ENCODE peak calls at places on chromosome 7, in four cellular contexts. E is GM12865, Q is WTC11, G is sigmoid colon. H is an unnamed sample.

GRCh38 chr7:74449809-74450397 is 3.8 kb upstream of the GTF2IRD1 start:
- DNase-seq in G (no peak), Q (peak), E (peak), H (peak)

GRCh38 chr7:32167256-32167655 is 97.0 kb upstream of the PDE1C start:
- DNase-seq in G (no peak), E (no peak), Q (no peak), H (no peak)

GRCh38 chr7:7185382-7185989 is 3.1 kb downstream of the C1GALT1 start:
- DNase-seq in G (no peak), Q (no peak), E (no peak), H (no peak)

GRCh38 chr7:157961731-157962457 is 625.1 kb downstream of the DNAJB6 start:
- DNase-seq in E (no peak), G (no peak), Q (no peak), H (no peak)

GRCh38 chr7:4944939-4945338 is 14.0 kb downstream of the MMD2 start:
- DNase-seq in E (no peak), G (no peak), Q (no peak), H (no peak)

GRCh38 chr7:107505997-107506682 is 36.3 kb downstream of the GPR22 start:
- DNase-seq in G (no peak), Q (no peak), E (peak), H (peak)

GRCh38 chr7:151665363-151665762 is 145.7 kb upstream of the RHEB start:
- DNase-seq in E (no peak), Q (no peak), G (peak), H (no peak)

GRCh38 chr7:107596881-107597581 is 17.0 kb downstream of the BCAP29 start:
- DNase-seq in G (no peak), E (no peak), Q (no peak), H (no peak)

GRCh38 chr7:3682028-3682712 is 381.1 kb downstream of the SDK1 start:
- DNase-seq in E (no peak), Q (no peak), G (peak), H (peak)

GRCh38 chr7:7898155-7898554 is 70.4 kb upstream of the GLCCI1 start:
- DNase-seq in E (no peak), Q (no peak), G (no peak), H (no peak)

GRCh38 chr7:44637788-44638594 is 31.6 kb downstream of the OGDH start:
- DNase-seq in G (peak), Q (no peak), E (peak), H (no peak)

GRCh38 chr7:18590744-18591340 is 95.3 kb downstream of the HDAC9 start:
- DNase-seq in E (peak), G (no peak), Q (no peak), H (no peak)

GRCh38 chr7:157437519-157438061 is 100.8 kb downstream of the DNAJB6 start:
- DNase-seq in Q (no peak), E (no peak), G (peak), H (no peak)

GRCh38 chr7:73373741-73374140 is 45.8 kb downstream of the FKBP6 start:
- DNase-seq in E (no peak), Q (no peak), G (no peak), H (no peak)

H was measured in right lobe of liver.